ENCODE peak calls at places on chromosome 14, in seven cellular contexts. One of them, this sample, is unnamed.

GRCh38 chr14:96105921-96106441 is 66.8 kb downstream of the C14orf132 start:
- DNase-seq in transverse colon: peak
- DNase-seq in A549: no peak
- DNase-seq in H1: no peak
- DNase-seq in heart left ventricle: no peak
- DNase-seq in stomach: peak
- DNase-seq in right lobe of liver: peak
- DNase-seq in this sample: no peak

GRCh38 chr14:91891721-91892220 is 24.4 kb upstream of the TC2N start:
- DNase-seq in transverse colon: no peak
- DNase-seq in H1: no peak
- DNase-seq in heart left ventricle: no peak
- DNase-seq in A549: no peak
- DNase-seq in right lobe of liver: no peak
- DNase-seq in stomach: no peak
- DNase-seq in this sample: no peak

GRCh38 chr14:73055251-73055650 is 3.1 kb upstream of the RBM25 start:
- DNase-seq in heart left ventricle: no peak
- DNase-seq in H1: no peak
- DNase-seq in right lobe of liver: no peak
- DNase-seq in A549: no peak
- DNase-seq in transverse colon: no peak
- DNase-seq in stomach: no peak
- DNase-seq in this sample: no peak

GRCh38 chr14:53591816-53592215 is 364.8 kb downstream of the BMP4 start:
- DNase-seq in stomach: no peak
- DNase-seq in right lobe of liver: no peak
- DNase-seq in transverse colon: no peak
- DNase-seq in A549: no peak
- DNase-seq in H1: no peak
- DNase-seq in heart left ventricle: no peak
- DNase-seq in this sample: no peak

GRCh38 chr14:79645753-79646362 is 565.4 kb downstream of the DIO2 start:
- DNase-seq in transverse colon: no peak
- DNase-seq in stomach: no peak
- DNase-seq in right lobe of liver: no peak
- DNase-seq in heart left ventricle: no peak
- DNase-seq in A549: no peak
- DNase-seq in H1: no peak
- DNase-seq in this sample: no peak

GRCh38 chr14:63032056-63032455 is 13.2 kb downstream of the KCNH5 start:
- DNase-seq in right lobe of liver: no peak
- DNase-seq in heart left ventricle: no peak
- DNase-seq in A549: no peak
- DNase-seq in stomach: no peak
- DNase-seq in H1: no peak
- DNase-seq in transverse colon: no peak
- DNase-seq in this sample: no peak

GRCh38 chr14:105149146-105149781 is 19.3 kb downstream of the JAG2 start:
- DNase-seq in A549: no peak
- DNase-seq in transverse colon: no peak
- DNase-seq in H1: no peak
- DNase-seq in right lobe of liver: peak
- DNase-seq in heart left ventricle: peak
- DNase-seq in stomach: no peak
- DNase-seq in this sample: no peak

GRCh38 chr14:69636051-69636639 is 24.7 kb downstream of the SUSD6 start:
- DNase-seq in H1: no peak
- DNase-seq in transverse colon: no peak
- DNase-seq in heart left ventricle: no peak
- DNase-seq in right lobe of liver: no peak
- DNase-seq in stomach: no peak
- DNase-seq in A549: no peak
- DNase-seq in this sample: no peak

GRCh38 chr14:51094282-51094821 is 553 bp downstream of the TRIM9 start:
- DNase-seq in A549: peak
- DNase-seq in H1: no peak
- DNase-seq in transverse colon: no peak
- DNase-seq in stomach: no peak
- DNase-seq in heart left ventricle: peak
- DNase-seq in right lobe of liver: no peak
- DNase-seq in this sample: no peak

GRCh38 chr14:51096870-51097269 is 2.0 kb upstream of the TRIM9 start:
- DNase-seq in heart left ventricle: no peak
- DNase-seq in H1: no peak
- DNase-seq in stomach: no peak
- DNase-seq in transverse colon: no peak
- DNase-seq in right lobe of liver: no peak
- DNase-seq in A549: no peak
- DNase-seq in this sample: no peak

GRCh38 chr14:51095854-51096823 is 1.2 kb upstream of the TRIM9 start:
- DNase-seq in heart left ventricle: no peak
- DNase-seq in transverse colon: peak
- DNase-seq in stomach: no peak
- DNase-seq in right lobe of liver: no peak
- DNase-seq in A549: peak
- DNase-seq in H1: no peak
- DNase-seq in this sample: peak

GRCh38 chr14:51093371-51094281 is 1.3 kb downstream of the TRIM9 start:
- DNase-seq in H1: no peak
- DNase-seq in transverse colon: peak
- DNase-seq in heart left ventricle: peak
- DNase-seq in right lobe of liver: peak
- DNase-seq in stomach: no peak
- DNase-seq in A549: peak
- DNase-seq in this sample: no peak

GRCh38 chr14:51094901-51095853 is at the start of gene TRIM9:
- DNase-seq in stomach: peak
- DNase-seq in right lobe of liver: peak
- DNase-seq in H1: peak
- DNase-seq in heart left ventricle: peak
- DNase-seq in A549: peak
- DNase-seq in transverse colon: peak
- DNase-seq in this sample: peak
- TF ChIP-seq POLR2A in stomach: no peak
- TF ChIP-seq POLR2A in right lobe of liver: no peak
- TF ChIP-seq POLR2A in H1: no peak
- TF ChIP-seq POLR2A in heart left ventricle: no peak
- TF ChIP-seq POLR2A in A549: peak
- TF ChIP-seq POLR2A in transverse colon: peak
- TF ChIP-seq POLR2A in this sample: peak

GRCh38 chr14:74921987-74922751 is 891 bp downstream of the RPS6KL1 start:
- DNase-seq in A549: no peak
- DNase-seq in heart left ventricle: no peak
- DNase-seq in H1: no peak
- DNase-seq in stomach: no peak
- DNase-seq in transverse colon: no peak
- DNase-seq in right lobe of liver: no peak
- DNase-seq in this sample: no peak

GRCh38 chr14:74920281-74920680 is 2.8 kb downstream of the RPS6KL1 start:
- DNase-seq in right lobe of liver: no peak
- DNase-seq in transverse colon: no peak
- DNase-seq in A549: no peak
- DNase-seq in H1: no peak
- DNase-seq in heart left ventricle: no peak
- DNase-seq in stomach: no peak
- DNase-seq in this sample: no peak

GRCh38 chr14:74921053-74921620 is 1.9 kb downstream of the RPS6KL1 start:
- DNase-seq in stomach: no peak
- DNase-seq in A549: no peak
- DNase-seq in right lobe of liver: no peak
- DNase-seq in heart left ventricle: no peak
- DNase-seq in H1: no peak
- DNase-seq in transverse colon: no peak
- DNase-seq in this sample: no peak

GRCh38 chr14:74924061-74924460 is 1.0 kb upstream of the RPS6KL1 start:
- DNase-seq in heart left ventricle: peak
- DNase-seq in right lobe of liver: peak
- DNase-seq in A549: no peak
- DNase-seq in H1: no peak
- DNase-seq in stomach: no peak
- DNase-seq in transverse colon: no peak
- DNase-seq in this sample: no peak

DNA sequence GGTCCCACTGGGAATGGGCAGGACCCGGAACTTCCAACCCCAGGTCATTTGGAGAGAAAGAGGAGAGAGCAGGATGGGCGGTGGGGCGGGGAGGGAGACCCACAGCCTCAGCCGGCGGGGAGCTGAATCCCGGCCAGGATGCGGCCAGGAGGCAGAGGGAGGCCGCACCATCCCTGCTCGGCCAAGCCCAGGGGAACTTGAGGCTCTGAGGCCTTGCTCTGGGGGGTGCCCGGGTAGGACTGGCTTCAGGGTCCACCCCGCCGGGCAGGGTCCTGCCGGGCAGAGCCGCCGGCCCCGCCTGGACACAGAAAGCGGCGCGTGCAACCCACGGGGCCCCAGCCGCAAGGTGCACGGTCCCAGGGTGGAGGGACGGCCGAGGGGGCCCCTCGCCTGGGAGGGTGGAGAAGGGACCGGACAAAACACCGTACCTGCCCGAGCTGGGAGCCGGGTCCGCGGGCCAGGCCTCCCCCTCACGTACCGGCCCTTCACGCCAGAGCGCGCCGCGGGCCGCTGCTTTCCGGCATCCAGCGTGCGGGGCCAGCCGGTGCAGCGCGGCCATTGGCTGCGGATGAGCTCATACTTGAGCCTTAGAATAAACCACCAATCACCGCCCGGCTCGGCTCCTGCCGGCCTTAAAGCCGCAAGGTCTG is at the start of gene RPS6KL1:
- DNase-seq in H1: peak
- DNase-seq in A549: peak
- DNase-seq in right lobe of liver: peak
- DNase-seq in heart left ventricle: peak
- DNase-seq in transverse colon: peak
- DNase-seq in stomach: peak
- DNase-seq in this sample: no peak
- TF ChIP-seq POLR2A in H1: no peak
- TF ChIP-seq POLR2A in A549: no peak
- TF ChIP-seq POLR2A in right lobe of liver: peak
- TF ChIP-seq POLR2A in heart left ventricle: peak
- TF ChIP-seq POLR2A in transverse colon: no peak
- TF ChIP-seq POLR2A in stomach: no peak
- TF ChIP-seq POLR2A in this sample: no peak

GRCh38 chr14:99481745-99482099 is 513 bp downstream of the CCNK start:
- DNase-seq in transverse colon: no peak
- DNase-seq in A549: peak
- DNase-seq in H1: no peak
- DNase-seq in heart left ventricle: no peak
- DNase-seq in stomach: no peak
- DNase-seq in right lobe of liver: no peak
- DNase-seq in this sample: no peak

GRCh38 chr14:99479160-99479902 is 1.3 kb downstream of the SETD3 start:
- DNase-seq in transverse colon: no peak
- DNase-seq in right lobe of liver: no peak
- DNase-seq in heart left ventricle: no peak
- DNase-seq in A549: no peak
- DNase-seq in H1: no peak
- DNase-seq in stomach: no peak
- DNase-seq in this sample: no peak

GRCh38 chr14:99480856-99481744 is at the start of the genes CCNK and SETD3:
- DNase-seq in heart left ventricle: peak
- DNase-seq in right lobe of liver: peak
- DNase-seq in A549: peak
- DNase-seq in stomach: peak
- DNase-seq in H1: peak
- DNase-seq in transverse colon: peak
- DNase-seq in this sample: peak

GRCh38 chr14:99478133-99478532 is 2.5 kb downstream of the SETD3 start:
- DNase-seq in right lobe of liver: no peak
- DNase-seq in transverse colon: no peak
- DNase-seq in heart left ventricle: no peak
- DNase-seq in A549: no peak
- DNase-seq in stomach: no peak
- DNase-seq in H1: no peak
- DNase-seq in this sample: no peak

DNA sequence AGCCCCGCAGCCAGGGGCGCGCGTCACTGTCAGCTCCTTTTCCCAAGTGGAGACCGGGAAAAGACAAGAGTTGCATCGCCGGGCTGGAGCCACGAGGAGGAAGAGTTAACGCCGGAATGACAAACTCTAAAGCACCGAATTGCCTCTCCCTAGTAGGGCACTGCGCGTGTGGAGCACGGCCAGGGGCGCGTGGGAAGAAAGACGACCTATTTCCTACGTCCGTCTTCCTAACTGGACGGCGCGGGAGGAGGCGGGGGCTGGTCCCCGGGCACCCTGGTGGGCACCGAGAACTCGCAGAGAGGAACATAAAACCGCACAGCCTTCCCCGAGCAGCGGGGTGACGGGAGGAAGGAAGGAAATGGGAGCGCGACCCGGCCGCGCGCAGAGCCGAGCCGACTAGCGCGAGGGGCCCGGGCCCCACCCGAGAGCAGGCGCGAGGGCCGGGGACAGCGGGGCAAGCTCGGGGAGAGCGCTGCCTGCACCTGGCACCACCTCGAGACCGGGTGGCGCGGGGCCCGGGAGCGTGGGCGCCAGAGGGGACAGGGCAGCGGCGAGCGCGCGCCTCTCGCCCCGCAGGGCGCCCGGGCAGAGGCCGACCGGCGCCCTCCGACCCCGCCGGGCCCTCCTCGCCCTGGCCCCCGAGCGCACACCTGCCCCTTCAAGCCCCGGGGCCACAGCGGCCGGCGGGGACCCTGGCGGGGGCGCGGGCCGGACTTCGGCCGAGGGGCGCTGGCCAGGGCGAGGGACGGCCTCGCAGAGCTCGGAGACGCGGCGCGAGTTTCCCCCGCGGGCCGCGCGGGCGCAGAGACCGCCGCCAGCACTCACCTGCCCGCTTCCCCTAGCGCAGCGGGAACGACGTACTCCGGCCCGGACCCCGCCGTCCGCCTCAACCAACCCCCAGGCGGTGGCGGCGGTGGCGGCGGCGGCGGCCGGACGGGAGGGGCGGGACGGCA is 480 bp downstream of the SETD3 start:
- DNase-seq in stomach: peak
- DNase-seq in right lobe of liver: peak
- DNase-seq in H1: no peak
- DNase-seq in A549: peak
- DNase-seq in transverse colon: peak
- DNase-seq in heart left ventricle: peak
- DNase-seq in this sample: peak
- TF ChIP-seq POLR2A in stomach: no peak
- TF ChIP-seq POLR2A in right lobe of liver: peak
- TF ChIP-seq POLR2A in H1: no peak
- TF ChIP-seq POLR2A in A549: peak
- TF ChIP-seq POLR2A in transverse colon: peak
- TF ChIP-seq POLR2A in heart left ventricle: peak
- TF ChIP-seq POLR2A in this sample: peak

DNA sequence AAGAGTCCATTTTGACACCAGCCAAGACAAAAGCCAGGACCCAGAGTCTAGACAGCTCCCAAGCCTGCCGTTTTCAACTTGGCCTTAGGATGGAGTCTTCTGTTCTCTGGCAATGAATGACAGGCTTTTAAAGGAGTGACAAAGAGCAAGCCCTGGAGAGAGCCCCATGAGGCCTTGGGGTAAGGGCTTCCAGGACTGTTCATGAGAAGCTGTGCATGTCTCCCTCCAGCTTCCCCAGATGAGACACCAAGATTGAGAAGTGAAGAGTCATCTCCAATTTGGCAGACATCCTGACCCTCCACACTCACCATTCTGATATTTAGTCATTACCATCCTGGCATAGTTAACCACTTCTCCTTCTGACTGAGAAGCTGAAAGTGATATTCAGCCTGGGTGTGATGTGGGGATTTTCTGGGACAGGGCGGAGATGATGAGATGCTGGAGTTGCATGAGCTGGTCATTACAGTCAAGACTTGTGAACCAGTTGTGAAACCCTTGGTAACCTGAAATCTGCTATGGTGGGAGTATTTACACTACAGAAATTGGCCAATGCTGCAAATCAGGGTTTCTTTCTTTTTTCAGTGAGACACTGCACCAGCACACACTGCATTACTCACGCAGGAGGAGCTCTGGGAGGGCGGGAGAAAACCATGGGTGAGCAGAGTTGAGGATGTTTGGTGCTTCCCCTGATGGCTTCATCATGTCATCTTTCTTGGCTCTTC is 77.8 kb downstream of the VCPKMT start:
- DNase-seq in H1: no peak
- DNase-seq in right lobe of liver: no peak
- DNase-seq in heart left ventricle: no peak
- DNase-seq in transverse colon: no peak
- DNase-seq in stomach: no peak
- DNase-seq in A549: peak
- DNase-seq in this sample: peak
- TF ChIP-seq POLR2A in H1: no peak
- TF ChIP-seq POLR2A in right lobe of liver: no peak
- TF ChIP-seq POLR2A in heart left ventricle: no peak
- TF ChIP-seq POLR2A in transverse colon: no peak
- TF ChIP-seq POLR2A in stomach: no peak
- TF ChIP-seq POLR2A in A549: no peak
- TF ChIP-seq POLR2A in this sample: no peak

This sample was measured in H54.